ENCODE peak calls at places on chromosome 1, in nine cellular contexts. One of them, this sample, is unnamed.

GRCh38 chr1:40075251-40075650 is 21.8 kb downstream of the PPT1 start:
- DNase-seq in stomach: no peak
- DNase-seq in colonic mucosa: no peak
- DNase-seq in right lobe of liver: no peak
- DNase-seq in bronchial epithelial cell: no peak
- DNase-seq in fibroblast of villous mesenchyme: no peak
- DNase-seq in body of pancreas: no peak
- DNase-seq in A549: no peak
- DNase-seq in fibroblast of the aortic adventitia: no peak
- DNase-seq in this sample: no peak

GRCh38 chr1:163241716-163242115 is 39.0 kb upstream of the RGS5 start:
- DNase-seq in stomach: no peak
- DNase-seq in colonic mucosa: no peak
- DNase-seq in right lobe of liver: no peak
- DNase-seq in bronchial epithelial cell: no peak
- DNase-seq in fibroblast of villous mesenchyme: no peak
- DNase-seq in body of pancreas: no peak
- DNase-seq in A549: no peak
- DNase-seq in fibroblast of the aortic adventitia: no peak
- DNase-seq in this sample: no peak

GRCh38 chr1:156482276-156482675 is 18.3 kb downstream of the MEF2D start:
- DNase-seq in stomach: no peak
- DNase-seq in colonic mucosa: no peak
- DNase-seq in right lobe of liver: no peak
- DNase-seq in bronchial epithelial cell: no peak
- DNase-seq in fibroblast of villous mesenchyme: no peak
- DNase-seq in body of pancreas: no peak
- DNase-seq in A549: no peak
- DNase-seq in fibroblast of the aortic adventitia: no peak
- DNase-seq in this sample: no peak

GRCh38 chr1:164660415-164661174 is 101.6 kb downstream of the PBX1 start:
- DNase-seq in stomach: no peak
- DNase-seq in colonic mucosa: no peak
- DNase-seq in right lobe of liver: no peak
- DNase-seq in bronchial epithelial cell: no peak
- DNase-seq in fibroblast of villous mesenchyme: peak; percentile 49
- DNase-seq in body of pancreas: peak; percentile 76
- DNase-seq in A549: no peak
- DNase-seq in fibroblast of the aortic adventitia: no peak
- DNase-seq in this sample: peak; percentile 50

GRCh38 chr1:186530104-186530503 is 69.2 kb upstream of the PDC start:
- DNase-seq in stomach: no peak
- DNase-seq in colonic mucosa: no peak
- DNase-seq in right lobe of liver: no peak
- DNase-seq in bronchial epithelial cell: no peak
- DNase-seq in fibroblast of villous mesenchyme: peak; percentile 61
- DNase-seq in body of pancreas: no peak
- DNase-seq in A549: no peak
- DNase-seq in fibroblast of the aortic adventitia: peak; percentile 18
- DNase-seq in this sample: no peak

GRCh38 chr1:225631041-225631663 is 21.8 kb downstream of the ENAH start:
- DNase-seq in stomach: no peak
- DNase-seq in colonic mucosa: no peak
- DNase-seq in right lobe of liver: no peak
- DNase-seq in bronchial epithelial cell: no peak
- DNase-seq in fibroblast of villous mesenchyme: no peak
- DNase-seq in body of pancreas: no peak
- DNase-seq in A549: no peak
- DNase-seq in fibroblast of the aortic adventitia: no peak
- DNase-seq in this sample: no peak

GRCh38 chr1:203408485-203409229 is 57.7 kb upstream of the FMOD start:
- DNase-seq in stomach: peak; percentile 60
- DNase-seq in colonic mucosa: peak; percentile 85
- DNase-seq in right lobe of liver: peak; percentile 47
- DNase-seq in bronchial epithelial cell: peak; percentile 41
- DNase-seq in fibroblast of villous mesenchyme: peak; percentile 84
- DNase-seq in body of pancreas: peak; percentile 40
- DNase-seq in A549: no peak
- DNase-seq in fibroblast of the aortic adventitia: peak; percentile 88
- DNase-seq in this sample: no peak

GRCh38 chr1:220748091-220748934 is at the start of gene MTARC2:
- DNase-seq in stomach: peak; percentile 80
- DNase-seq in colonic mucosa: peak; percentile 86
- DNase-seq in right lobe of liver: peak; percentile 89
- DNase-seq in bronchial epithelial cell: peak; percentile 57
- DNase-seq in fibroblast of villous mesenchyme: peak; percentile 79
- DNase-seq in body of pancreas: peak; percentile 92
- DNase-seq in A549: peak; percentile 75
- DNase-seq in fibroblast of the aortic adventitia: peak; percentile 50
- DNase-seq in this sample: peak; percentile 76

GRCh38 chr1:151458936-151459330 is 361 bp downstream of the POGZ start:
- DNase-seq in stomach: peak; percentile 63
- DNase-seq in colonic mucosa: peak; percentile 67
- DNase-seq in right lobe of liver: peak; percentile 71
- DNase-seq in bronchial epithelial cell: peak; percentile 33
- DNase-seq in fibroblast of villous mesenchyme: peak; percentile 73
- DNase-seq in body of pancreas: peak; percentile 74
- DNase-seq in A549: peak; percentile 76
- DNase-seq in fibroblast of the aortic adventitia: peak; percentile 65
- DNase-seq in this sample: peak; percentile 78

GRCh38 chr1:3018576-3018975 is 2.7 kb upstream of the ACTRT2 start:
- DNase-seq in stomach: no peak
- DNase-seq in colonic mucosa: no peak
- DNase-seq in right lobe of liver: no peak
- DNase-seq in bronchial epithelial cell: no peak
- DNase-seq in fibroblast of villous mesenchyme: no peak
- DNase-seq in body of pancreas: no peak
- DNase-seq in A549: no peak
- DNase-seq in fibroblast of the aortic adventitia: no peak
- DNase-seq in this sample: no peak

GRCh38 chr1:203364013-203364730 is 13.2 kb upstream of the FMOD start:
- DNase-seq in stomach: peak; percentile 46
- DNase-seq in colonic mucosa: peak; percentile 43
- DNase-seq in right lobe of liver: no peak
- DNase-seq in bronchial epithelial cell: no peak
- DNase-seq in fibroblast of villous mesenchyme: peak; percentile 86
- DNase-seq in body of pancreas: no peak
- DNase-seq in A549: no peak
- DNase-seq in fibroblast of the aortic adventitia: no peak
- DNase-seq in this sample: no peak

GRCh38 chr1:99348375-99349132 is 84.3 kb downstream of the PLPPR4 start:
- DNase-seq in stomach: no peak
- DNase-seq in colonic mucosa: no peak
- DNase-seq in right lobe of liver: no peak
- DNase-seq in bronchial epithelial cell: no peak
- DNase-seq in fibroblast of villous mesenchyme: peak; percentile 13
- DNase-seq in body of pancreas: no peak
- DNase-seq in A549: no peak
- DNase-seq in fibroblast of the aortic adventitia: no peak
- DNase-seq in this sample: no peak

GRCh38 chr1:37128091-37128490 is 93.8 kb upstream of the GRIK3 start:
- DNase-seq in stomach: no peak
- DNase-seq in colonic mucosa: no peak
- DNase-seq in right lobe of liver: no peak
- DNase-seq in bronchial epithelial cell: no peak
- DNase-seq in fibroblast of villous mesenchyme: no peak
- DNase-seq in body of pancreas: no peak
- DNase-seq in A549: no peak
- DNase-seq in fibroblast of the aortic adventitia: no peak
- DNase-seq in this sample: no peak

GRCh38 chr1:37127254-37127748 is 93.0 kb upstream of the GRIK3 start:
- DNase-seq in stomach: no peak
- DNase-seq in colonic mucosa: no peak
- DNase-seq in right lobe of liver: no peak
- DNase-seq in bronchial epithelial cell: no peak
- DNase-seq in fibroblast of villous mesenchyme: no peak
- DNase-seq in body of pancreas: peak; percentile 51
- DNase-seq in A549: no peak
- DNase-seq in fibroblast of the aortic adventitia: no peak
- DNase-seq in this sample: no peak

GRCh38 chr1:37133276-37134145 is 99.2 kb upstream of the GRIK3 start:
- DNase-seq in stomach: no peak
- DNase-seq in colonic mucosa: no peak
- DNase-seq in right lobe of liver: no peak
- DNase-seq in bronchial epithelial cell: no peak
- DNase-seq in fibroblast of villous mesenchyme: no peak
- DNase-seq in body of pancreas: no peak
- DNase-seq in A549: no peak
- DNase-seq in fibroblast of the aortic adventitia: no peak
- DNase-seq in this sample: no peak

GRCh38 chr1:37131281-37131680 is 97.0 kb upstream of the GRIK3 start:
- DNase-seq in stomach: no peak
- DNase-seq in colonic mucosa: no peak
- DNase-seq in right lobe of liver: no peak
- DNase-seq in bronchial epithelial cell: no peak
- DNase-seq in fibroblast of villous mesenchyme: no peak
- DNase-seq in body of pancreas: no peak
- DNase-seq in A549: no peak
- DNase-seq in fibroblast of the aortic adventitia: no peak
- DNase-seq in this sample: no peak

GRCh38 chr1:37130221-37130948 is 96.1 kb upstream of the GRIK3 start:
- DNase-seq in stomach: no peak
- DNase-seq in colonic mucosa: no peak
- DNase-seq in right lobe of liver: no peak
- DNase-seq in bronchial epithelial cell: no peak
- DNase-seq in fibroblast of villous mesenchyme: no peak
- DNase-seq in body of pancreas: no peak
- DNase-seq in A549: no peak
- DNase-seq in fibroblast of the aortic adventitia: no peak
- DNase-seq in this sample: no peak
- TF ChIP-seq CTCF in stomach: no peak
- TF ChIP-seq CTCF in colonic mucosa: no peak
- TF ChIP-seq CTCF in right lobe of liver: no peak
- TF ChIP-seq CTCF in bronchial epithelial cell: no peak
- TF ChIP-seq CTCF in fibroblast of villous mesenchyme: no peak
- TF ChIP-seq CTCF in body of pancreas: no peak
- TF ChIP-seq CTCF in A549: no peak
- TF ChIP-seq CTCF in fibroblast of the aortic adventitia: no peak
- TF ChIP-seq CTCF in this sample: peak; percentile 6

GRCh38 chr1:31548899-31549806 is 27.2 kb upstream of the TINAGL1 start:
- DNase-seq in stomach: peak; percentile 95
- DNase-seq in colonic mucosa: peak; percentile 97
- DNase-seq in right lobe of liver: peak; percentile 78
- DNase-seq in bronchial epithelial cell: peak; percentile 84
- DNase-seq in fibroblast of villous mesenchyme: peak; percentile 90
- DNase-seq in body of pancreas: peak; percentile 95
- DNase-seq in A549: peak; percentile 74
- DNase-seq in fibroblast of the aortic adventitia: peak; percentile 92
- DNase-seq in this sample: peak; percentile 91

GRCh38 chr1:31551206-31551605 is 25.1 kb upstream of the TINAGL1 start:
- DNase-seq in stomach: no peak
- DNase-seq in colonic mucosa: no peak
- DNase-seq in right lobe of liver: no peak
- DNase-seq in bronchial epithelial cell: no peak
- DNase-seq in fibroblast of villous mesenchyme: peak; percentile 80
- DNase-seq in body of pancreas: no peak
- DNase-seq in A549: no peak
- DNase-seq in fibroblast of the aortic adventitia: peak; percentile 74
- DNase-seq in this sample: no peak

GRCh38 chr1:31552489-31552888 is 23.8 kb upstream of the TINAGL1 start:
- DNase-seq in stomach: no peak
- DNase-seq in colonic mucosa: no peak
- DNase-seq in right lobe of liver: no peak
- DNase-seq in bronchial epithelial cell: no peak
- DNase-seq in fibroblast of villous mesenchyme: no peak
- DNase-seq in body of pancreas: no peak
- DNase-seq in A549: no peak
- DNase-seq in fibroblast of the aortic adventitia: no peak
- DNase-seq in this sample: no peak

GRCh38 chr1:31548518-31548898 is 27.8 kb upstream of the TINAGL1 start:
- DNase-seq in stomach: no peak
- DNase-seq in colonic mucosa: no peak
- DNase-seq in right lobe of liver: peak; percentile 58
- DNase-seq in bronchial epithelial cell: no peak
- DNase-seq in fibroblast of villous mesenchyme: no peak
- DNase-seq in body of pancreas: no peak
- DNase-seq in A549: no peak
- DNase-seq in fibroblast of the aortic adventitia: no peak
- DNase-seq in this sample: no peak

GRCh38 chr1:31549807-31550620 is 26.3 kb upstream of the TINAGL1 start:
- DNase-seq in stomach: no peak
- DNase-seq in colonic mucosa: peak; percentile 62
- DNase-seq in right lobe of liver: no peak
- DNase-seq in bronchial epithelial cell: peak; percentile 66
- DNase-seq in fibroblast of villous mesenchyme: peak; percentile 77
- DNase-seq in body of pancreas: no peak
- DNase-seq in A549: no peak
- DNase-seq in fibroblast of the aortic adventitia: peak; percentile 33
- DNase-seq in this sample: peak; percentile 69
- H3K4me3 ChIP-seq in stomach: no peak overlapping the region
- H3K4me3 ChIP-seq in colonic mucosa: no peak overlapping the region
- H3K4me3 ChIP-seq in right lobe of liver: no peak overlapping the region
- H3K4me3 ChIP-seq in bronchial epithelial cell: peak overlapping the region; percentile 32
- H3K4me3 ChIP-seq in fibroblast of villous mesenchyme: peak overlapping the region; percentile 45
- H3K4me3 ChIP-seq in body of pancreas: no peak overlapping the region
- H3K4me3 ChIP-seq in A549: peak overlapping the region; percentile 45
- H3K4me3 ChIP-seq in fibroblast of the aortic adventitia: no peak overlapping the region
- H3K4me3 ChIP-seq in this sample: peak overlapping the region; percentile 24

DNA sequence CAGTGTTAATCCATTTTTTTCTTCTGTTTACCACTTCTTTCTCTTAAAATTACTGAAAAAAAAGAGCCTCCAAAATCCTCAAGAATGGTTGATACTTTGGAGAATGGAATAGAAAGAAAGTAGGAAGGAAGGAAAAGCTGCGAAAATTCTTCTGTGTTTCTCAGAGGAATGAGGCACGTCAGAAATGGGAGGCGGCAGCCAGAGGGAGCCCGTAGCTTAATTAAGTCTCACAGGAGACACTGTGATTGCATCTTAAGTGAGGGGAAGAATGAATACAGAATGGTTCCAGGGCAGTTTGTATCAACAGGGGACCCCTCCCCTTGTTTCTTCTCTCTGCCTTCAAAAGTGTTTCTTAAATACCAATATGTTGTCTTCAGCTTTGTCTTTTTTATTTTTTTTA is 1099.5 kb downstream of the PLA2G4A start:
- DNase-seq in stomach: no peak
- DNase-seq in colonic mucosa: no peak
- DNase-seq in right lobe of liver: peak; percentile 46
- DNase-seq in bronchial epithelial cell: peak; percentile 31
- DNase-seq in fibroblast of villous mesenchyme: peak; percentile 34
- DNase-seq in body of pancreas: no peak
- DNase-seq in A549: no peak
- DNase-seq in fibroblast of the aortic adventitia: peak; percentile 0
- DNase-seq in this sample: peak; percentile 50
- TF ChIP-seq CTCF in stomach: no peak
- TF ChIP-seq CTCF in colonic mucosa: no peak
- TF ChIP-seq CTCF in right lobe of liver: peak; percentile 69
- TF ChIP-seq CTCF in bronchial epithelial cell: peak; percentile 54
- TF ChIP-seq CTCF in fibroblast of villous mesenchyme: peak; percentile 51
- TF ChIP-seq CTCF in body of pancreas: no peak
- TF ChIP-seq CTCF in A549: peak; percentile 39
- TF ChIP-seq CTCF in fibroblast of the aortic adventitia: no peak
- TF ChIP-seq CTCF in this sample: peak; percentile 53

DNA sequence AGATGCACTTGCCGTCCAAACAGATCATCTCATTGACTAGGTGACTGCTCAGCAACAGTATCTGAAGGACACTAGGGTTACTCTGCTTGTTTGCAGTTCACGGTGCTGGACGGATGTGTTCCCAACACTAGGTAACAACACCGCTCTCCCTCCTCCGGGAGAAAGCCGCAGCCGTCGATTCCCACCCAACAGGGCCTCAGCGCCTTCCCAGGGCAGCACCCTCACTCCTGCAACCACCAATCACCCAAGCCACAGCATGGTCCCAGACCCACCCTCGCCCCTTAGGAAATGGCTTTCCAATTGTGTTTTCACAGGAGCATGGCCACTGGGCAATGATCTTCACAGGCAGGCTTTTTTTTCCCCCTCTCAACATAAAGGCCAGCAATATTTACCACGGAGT is 779 bp downstream of the TLR5 start:
- DNase-seq in stomach: no peak
- DNase-seq in colonic mucosa: no peak
- DNase-seq in right lobe of liver: no peak
- DNase-seq in bronchial epithelial cell: no peak
- DNase-seq in fibroblast of villous mesenchyme: no peak
- DNase-seq in body of pancreas: peak; percentile 10
- DNase-seq in A549: no peak
- DNase-seq in fibroblast of the aortic adventitia: no peak
- DNase-seq in this sample: no peak
- H3K4me3 ChIP-seq in stomach: peak overlapping the region; percentile 69
- H3K4me3 ChIP-seq in colonic mucosa: peak overlapping the region; percentile 53
- H3K4me3 ChIP-seq in right lobe of liver: peak overlapping the region; percentile 51
- H3K4me3 ChIP-seq in bronchial epithelial cell: peak overlapping the region; percentile 47
- H3K4me3 ChIP-seq in fibroblast of villous mesenchyme: no peak overlapping the region
- H3K4me3 ChIP-seq in body of pancreas: no peak overlapping the region
- H3K4me3 ChIP-seq in A549: peak overlapping the region; percentile 48
- H3K4me3 ChIP-seq in fibroblast of the aortic adventitia: no peak overlapping the region
- H3K4me3 ChIP-seq in this sample: no peak overlapping the region

This sample was measured in GM12865.